ENCODE peak calls at places on chromosomes 16 and 17, in four cellular contexts. C, Z, P and X are unnamed samples.
A peak's percentile ranks its signal among the peaks of the same experiment; 100 is the strongest.

GRCh38 chr17:80650751-80651173 is 106.1 kb downstream of the RPTOR start:
- DNase-seq in P (no peak), C (no peak), Z (no peak), X (no peak)

GRCh38 chr17:81050645-81051625 is 16.0 kb downstream of the BAIAP2 start:
- DNase-seq in C (no peak), Z (peak; percentile 41), P (no peak), X (no peak)

GRCh38 chr16:57623251-57624043 is 5.0 kb upstream of the ADGRG1 start:
- DNase-seq in Z (no peak), P (no peak), C (peak; percentile 88), X (no peak)

GRCh38 chr17:7589204-7589868 is 558 bp downstream of the SOX15 start:
- DNase-seq in Z (peak; percentile 85), C (peak; percentile 91), P (peak; percentile 49), X (peak; percentile 89)

GRCh38 chr16:77584205-77584859 is 138.0 kb upstream of the NUDT7 start:
- DNase-seq in P (peak; percentile 16), C (peak; percentile 50), Z (peak; percentile 71), X (peak; percentile 42)

GRCh38 chr17:18070861-18071340 is 16.8 kb upstream of the DRG2 start:
- DNase-seq in Z (peak; percentile 65), C (no peak), P (no peak), X (peak; percentile 47)

GRCh38 chr17:68247445-68248198 is at the start of gene AMZ2:
- DNase-seq in Z (peak; percentile 97), C (peak; percentile 95), P (peak; percentile 98), X (peak; percentile 89)

GRCh38 chr16:52451971-52452421 is 94.9 kb downstream of the TOX3 start:
- DNase-seq in Z (no peak), C (no peak), P (no peak), X (no peak)

GRCh38 chr17:59101178-59101577 is 5.5 kb downstream of the TRIM37 start:
- DNase-seq in Z (no peak), P (no peak), C (no peak), X (no peak)

GRCh38 chr17:27475070-27475673 is 18.9 kb downstream of the KSR1 start:
- DNase-seq in P (no peak), Z (no peak), C (no peak), X (no peak)

GRCh38 chr16:457732-458400 is 32.4 kb downstream of the RAB11FIP3 start:
- DNase-seq in Z (no peak), P (no peak), C (peak; percentile 65), X (no peak)

GRCh38 chr17:60641810-60642220 is 35.8 kb upstream of the BCAS3 start:
- DNase-seq in Z (peak; percentile 71), P (no peak), C (peak; percentile 51), X (peak; percentile 70)

GRCh38 chr17:55690105-55690508 is 32.6 kb downstream of the TMEM100 start:
- DNase-seq in Z (peak; percentile 13), P (no peak), C (no peak), X (no peak)

GRCh38 chr17:78780335-78780734 is 1.7 kb downstream of the CYTH1 start:
- DNase-seq in P (no peak), C (peak; percentile 26), Z (no peak), X (no peak)

GRCh38 chr17:71866095-71866494 is 254.7 kb upstream of the SOX9 start:
- DNase-seq in P (no peak), Z (no peak), C (no peak), X (no peak)

GRCh38 chr17:77475012-77475976 is 334.5 kb downstream of the SEC14L1 start:
- DNase-seq in C (no peak), P (no peak), Z (peak; percentile 74), X (peak; percentile 72)

GRCh38 chr16:55292491-55292890 is 31.5 kb upstream of the IRX6 start:
- DNase-seq in Z (no peak), P (no peak), C (no peak), X (no peak)

GRCh38 chr17:37729905-37730304 is 15.0 kb downstream of the HNF1B start:
- DNase-seq in C (no peak), Z (no peak), P (no peak), X (no peak)